ENCODE peak calls at places on chromosomes 12 and 14, in five cellular contexts. R is iris pigment epithelial cell; F is activated CD8-positive, alpha-beta memory T cell treated with anti-CD3 and anti-CD28 coated beads for 24 hours; W is NCI-H2171 treated with DMSO at 0.1 percent for 48 hours; O is thoracic aorta. Y is an unnamed sample.

GRCh38 chr14:35414365-35414764 is 9.8 kb upstream of the NFKBIA start:
- DNase-seq in R (no peak), W (no peak), F (no peak), O (no peak), Y (no peak)

GRCh38 chr14:102922490-102923200 is at the start of gene AMN:
- DNase-seq in R (peak), O (no peak), F (no peak), W (no peak), Y (no peak)

GRCh38 chr12:123634142-123634561 is 523 bp downstream of the GTF2H3 start:
- DNase-seq in F (no peak), R (no peak), W (no peak), O (no peak), Y (no peak)

GRCh38 chr14:36129181-36129580 is 47.3 kb downstream of the PTCSC3 start:
- DNase-seq in W (peak), R (peak), O (no peak), F (no peak), Y (no peak)

GRCh38 chr14:22280497-22281321 is 308.3 kb downstream of the DAD1 start:
- DNase-seq in F (no peak), R (no peak), O (no peak), W (no peak), Y (no peak)

GRCh38 chr14:61584258-61584657 is 111.1 kb upstream of the HIF1A start:
- DNase-seq in F (no peak), O (no peak), R (peak), W (no peak), Y (no peak)

GRCh38 chr12:67085699-67086098 is 183.5 kb upstream of the CAND1 start:
- DNase-seq in F (no peak), R (no peak), O (no peak), W (no peak), Y (no peak)

GRCh38 chr12:117026921-117027250 is 72.3 kb downstream of the TESC start:
- DNase-seq in W (no peak), R (no peak), F (no peak), O (no peak), Y (no peak)

GRCh38 chr12:69332815-69333358 is 15.3 kb upstream of the LYZ start:
- DNase-seq in O (no peak), F (no peak), R (no peak), W (no peak), Y (no peak)

GRCh38 chr12:71216725-71217579 is 59.2 kb upstream of the TSPAN8 start:
- DNase-seq in O (no peak), W (peak), R (peak), F (no peak), Y (peak)

GRCh38 chr12:64256166-64256800 is 34.2 kb upstream of the KICS2 start:
- DNase-seq in W (peak), F (no peak), O (no peak), R (peak), Y (no peak)

GRCh38 chr14:99718031-99718810 is 34.1 kb downstream of the CYP46A1 start:
- DNase-seq in F (peak), O (no peak), R (no peak), W (peak), Y (no peak)

GRCh38 chr12:49515266-49515665 is 23.6 kb upstream of the KCNH3 start:
- DNase-seq in O (no peak), F (no peak), R (peak), W (no peak), Y (no peak)

GRCh38 chr12:55715169-55715764 is 579 bp upstream of the BLOC1S1 start:
- DNase-seq in F (no peak), O (no peak), W (no peak), R (no peak), Y (no peak)

GRCh38 chr12:104555650-104556049 is 98.9 kb downstream of the CHST11 start:
- DNase-seq in O (no peak), F (no peak), R (no peak), W (peak), Y (no peak)

Y was measured in WERI-Rb-1.